ENCODE peak calls at places on chromosomes 3 and 15, in nine cellular contexts. Y is activated naive CD8-positive, alpha-beta T cell treated with anti-CD3 and anti-CD28 coated beads, Interleukin-2, amount 50 U/mL, for 24 hours; L is left lobe of liver; C is A549; R is T-helper 2 cell; F is foreskin keratinocyte; N is cardiac fibroblast; Z is H54; K is GM20000. O is an unnamed sample.

GRCh38 chr3:71139501-71139900 is 444.0 kb downstream of the FOXP1 start:
- DNase-seq in K (no peak), R (no peak), N (no peak), Y (no peak), C (no peak), L (no peak), Z (no peak), F (no peak), O (no peak)

GRCh38 chr3:59709702-59710555 is 660.1 kb upstream of the CFAP20DC start:
- DNase-seq in Y (no peak), N (no peak), K (no peak), L (no peak), R (no peak), F (no peak), Z (no peak), C (no peak), O (no peak)

GRCh38 chr15:48553559-48553958 is 92.0 kb downstream of the FBN1 start:
- DNase-seq in R (no peak), N (peak), L (no peak), C (no peak), F (no peak), Y (no peak), K (no peak), Z (no peak), O (no peak)

GRCh38 chr3:14253022-14253761 is 74.6 kb downstream of the LSM3 start:
- DNase-seq in L (peak), Z (no peak), Y (no peak), C (no peak), F (no peak), K (no peak), N (peak), R (no peak), O (peak)

GRCh38 chr15:42503822-42504221 is 8.4 kb downstream of the SNAP23 start:
- DNase-seq in L (no peak), K (no peak), C (no peak), R (no peak), Y (no peak), Z (no peak), F (no peak), N (no peak), O (no peak)

GRCh38 chr3:64932666-64933342 is 245.0 kb upstream of the ADAMTS9 start:
- DNase-seq in Z (no peak), L (no peak), Y (no peak), N (no peak), F (peak), K (no peak), R (no peak), C (no peak), O (no peak)

GRCh38 chr3:52830535-52831258 is at the start of gene ITIH4:
- DNase-seq in K (no peak), C (no peak), F (no peak), Z (no peak), R (no peak), L (peak), Y (no peak), N (peak), O (peak)

GRCh38 chr3:187967982-187968381 is 186.0 kb upstream of the LPP start:
- DNase-seq in L (no peak), C (no peak), R (no peak), Z (no peak), F (no peak), Y (no peak), K (no peak), N (peak), O (no peak)

GRCh38 chr15:78387678-78388077 is 47.5 kb downstream of the CRABP1 start:
- DNase-seq in L (no peak), C (no peak), R (no peak), Y (no peak), N (no peak), F (no peak), Z (no peak), K (no peak), O (no peak)

GRCh38 chr3:161415506-161416231 is 44.4 kb upstream of the SPTSSB start:
- DNase-seq in R (no peak), K (no peak), L (no peak), Z (no peak), C (peak), Y (no peak), N (peak), F (no peak), O (peak)

GRCh38 chr15:43939070-43939469 is 112.3 kb downstream of the WDR76 start:
- DNase-seq in K (peak), F (no peak), Y (peak), C (peak), N (peak), Z (no peak), R (no peak), L (no peak), O (peak)

GRCh38 chr3:64595253-64595694 is 92.5 kb downstream of the ADAMTS9 start:
- DNase-seq in C (no peak), R (no peak), N (peak), F (peak), Z (no peak), K (no peak), L (no peak), Y (no peak), O (peak)

GRCh38 chr15:85356276-85356675 is 24.1 kb upstream of the AKAP13 start:
- DNase-seq in Y (no peak), N (no peak), Z (no peak), F (no peak), R (no peak), C (no peak), K (no peak), L (no peak), O (no peak)

GRCh38 chr3:64223809-64224570 is 1.3 kb downstream of the PRICKLE2 start:
- DNase-seq in L (no peak), F (no peak), C (peak), Y (no peak), N (peak), R (no peak), K (no peak), Z (no peak), O (peak)

GRCh38 chr3:190086191-190086590 is 34.5 kb downstream of the P3H2 start:
- DNase-seq in K (peak), R (no peak), N (no peak), F (no peak), Y (no peak), C (no peak), L (no peak), Z (no peak), O (no peak)

GRCh38 chr3:176491084-176491483 is 706.2 kb downstream of the TBL1XR1 start:
- DNase-seq in Y (no peak), C (no peak), N (no peak), K (no peak), F (no peak), R (no peak), Z (no peak), L (no peak), O (no peak)

GRCh38 chr3:128112406-128112968 is 11.1 kb downstream of the RUVBL1 start:
- DNase-seq in F (peak), K (no peak), R (peak), Z (peak), N (peak), Y (peak), C (peak), L (no peak), O (peak)

GRCh38 chr3:47515864-47516319 is 2.4 kb upstream of the ELP6 start:
- DNase-seq in R (no peak), F (no peak), Y (no peak), C (no peak), Z (no peak), L (no peak), N (no peak), K (no peak), O (no peak)

GRCh38 chr15:63491979-63492378 is 12.4 kb upstream of the USP3 start:
- DNase-seq in L (peak), F (no peak), N (peak), C (no peak), R (no peak), K (no peak), Y (no peak), Z (no peak), O (no peak)

GRCh38 chr3:157327837-157328236 is 108.8 kb upstream of the PTX3 start:
- DNase-seq in Y (no peak), Z (no peak), K (no peak), F (no peak), N (no peak), L (no peak), C (no peak), R (no peak), O (no peak)

GRCh38 chr3:15964605-15965061 is 166.9 kb upstream of the ANKRD28 start:
- DNase-seq in C (no peak), K (no peak), N (peak), L (no peak), F (no peak), Y (no peak), Z (peak), R (no peak), O (no peak)

GRCh38 chr15:73969151-73969759 is 22.8 kb downstream of the STOML1 start:
- DNase-seq in F (no peak), C (no peak), Y (no peak), R (no peak), L (no peak), K (no peak), N (no peak), Z (no peak), O (no peak)

GRCh38 chr3:111252795-111253194 is 181.2 kb downstream of the NECTIN3 start:
- DNase-seq in L (no peak), Y (no peak), C (peak), Z (peak), K (no peak), F (peak), R (no peak), N (peak), O (no peak)

GRCh38 chr15:79635897-79636596 is 203.9 kb downstream of the MINAR1 start:
- DNase-seq in Z (no peak), R (no peak), C (peak), N (no peak), L (no peak), F (no peak), K (no peak), Y (no peak), O (no peak)

GRCh38 chr3:148950806-148951205 is 40.5 kb upstream of the GYG1 start:
- DNase-seq in K (no peak), F (no peak), C (peak), R (no peak), Z (no peak), Y (no peak), N (no peak), L (no peak), O (peak)

GRCh38 chr3:106699093-106699492 is 678.1 kb upstream of the CCDC54 start:
- DNase-seq in K (no peak), N (no peak), L (no peak), F (no peak), R (no peak), Z (no peak), Y (no peak), C (no peak), O (peak)

GRCh38 chr3:40079845-40080240 is 229.7 kb upstream of the EIF1B start:
- DNase-seq in Y (no peak), N (peak), K (no peak), Z (no peak), R (no peak), C (no peak), F (no peak), L (no peak), O (no peak)

GRCh38 chr3:16801223-16801622 is 83.5 kb upstream of the PLCL2 start:
- DNase-seq in N (peak), F (no peak), L (no peak), C (no peak), K (no peak), Z (no peak), R (no peak), Y (no peak), O (no peak)

GRCh38 chr3:85780806-85781205 is 822.0 kb downstream of the CADM2 start:
- DNase-seq in F (no peak), N (no peak), K (no peak), R (no peak), Z (no peak), C (no peak), L (no peak), Y (no peak), O (no peak)

GRCh38 chr15:62928242-62928995 is 114.1 kb upstream of the TPM1 start:
- DNase-seq in L (no peak), C (peak), R (no peak), Z (peak), F (peak), N (peak), Y (no peak), K (no peak), O (no peak)

GRCh38 chr15:100842756-100843730 is 36.6 kb upstream of the ALDH1A3 start:
- DNase-seq in L (no peak), K (no peak), Z (no peak), R (no peak), F (no peak), C (no peak), N (peak), Y (no peak), O (peak)

GRCh38 chr3:192916455-192917257 is 1.0 kb downstream of the MB21D2 start:
- DNase-seq in R (no peak), Y (peak), F (peak), N (peak), L (peak), Z (peak), C (peak), K (no peak), O (peak)

GRCh38 chr15:42084465-42085235 is 9.7 kb downstream of the PLA2G4D start:
- DNase-seq in C (peak), L (peak), F (peak), R (no peak), Y (peak), N (peak), K (peak), Z (peak), O (peak)

GRCh38 chr3:8741581-8742355 is 8.2 kb downstream of the CAV3 start:
- DNase-seq in L (peak), F (no peak), K (no peak), C (peak), N (peak), Y (no peak), R (no peak), Z (peak), O (peak)